ENCODE peak calls at places on chromosomes 4 and X, in seven cellular contexts. A, K, L, R, T, E and X are unnamed samples.

GRCh38 chrX:139844163-139844562 is 88.7 kb downstream of the ATP11C start:
- DNase-seq in L (no peak), T (no peak), E (no peak), A (no peak), K (no peak), R (no peak), X (no peak)

GRCh38 chr4:26206339-26206738 is 114.5 kb upstream of the RBPJ start:
- DNase-seq in L (no peak), A (no peak), T (peak; percentile 48), R (no peak), E (no peak), K (no peak), X (peak; percentile 38)

GRCh38 chr4:88779431-88779830 is 81.8 kb upstream of the NAP1L5 start:
- DNase-seq in A (no peak), T (peak; percentile 82), E (no peak), K (peak; percentile 29), L (no peak), R (no peak), X (no peak)

GRCh38 chr4:87058272-87059073 is 123.7 kb downstream of the AFF1 start:
- DNase-seq in T (no peak), E (peak; percentile 47), K (no peak), L (peak; percentile 29), A (no peak), R (no peak), X (no peak)

GRCh38 chrX:139692908-139693307 is 15.1 kb downstream of the MCF2 start:
- DNase-seq in K (no peak), L (no peak), E (no peak), A (no peak), T (no peak), R (peak; percentile 39), X (no peak)

GRCh38 chrX:78037881-78038280 is 66.2 kb upstream of the PGK1 start:
- DNase-seq in L (no peak), T (no peak), E (no peak), R (no peak), K (no peak), A (no peak), X (no peak)

GRCh38 chr4:35124116-35124515 is 1120.2 kb downstream of the ARAP2 start:
- DNase-seq in L (no peak), R (no peak), T (no peak), E (no peak), K (no peak), A (no peak), X (no peak)

GRCh38 chr4:70722199-70722791 is 531 bp downstream of the RUFY3 start:
- DNase-seq in R (no peak), L (no peak), E (no peak), K (no peak), T (no peak), A (no peak), X (no peak)

GRCh38 chr4:1937550-1937949 is 66.4 kb downstream of the NSD2 start:
- DNase-seq in L (no peak), E (no peak), R (no peak), K (no peak), A (no peak), T (no peak), X (no peak)

GRCh38 chr4:152687974-152688599 is 8.3 kb upstream of the TMEM154 start:
- DNase-seq in R (no peak), A (no peak), L (no peak), T (no peak), K (no peak), E (no peak), X (no peak)

GRCh38 chrX:69535661-69536060 is 31.5 kb downstream of the NALF2 start:
- DNase-seq in R (no peak), T (no peak), A (no peak), E (no peak), L (no peak), K (no peak), X (no peak)

GRCh38 chr4:67288964-67289363 is 256.3 kb downstream of the CENPC start:
- DNase-seq in K (no peak), T (no peak), E (peak; percentile 63), A (no peak), L (no peak), R (peak; percentile 75), X (no peak)

GRCh38 chr4:4824232-4824631 is 35.2 kb upstream of the MSX1 start:
- DNase-seq in R (no peak), T (no peak), A (no peak), E (no peak), L (no peak), K (no peak), X (no peak)

GRCh38 chr4:80540785-80541469 is 205.4 kb downstream of the CFAP299 start:
- DNase-seq in A (no peak), R (no peak), L (no peak), T (no peak), E (no peak), K (no peak), X (no peak)

GRCh38 chr4:97235516-97235915 is 907.8 kb downstream of the STPG2 start:
- DNase-seq in K (no peak), T (peak; percentile 5), L (no peak), A (no peak), R (no peak), E (peak; percentile 12), X (no peak)

GRCh38 chrX:80576815-80577533 is 156.7 kb downstream of the TENT5D start:
- DNase-seq in K (no peak), E (no peak), A (no peak), T (no peak), L (no peak), R (no peak), X (no peak)

GRCh38 chr4:5751073-5751917 is 40.3 kb downstream of the EVC start:
- DNase-seq in T (no peak), E (peak; percentile 23), A (no peak), R (no peak), L (no peak), K (no peak), X (no peak)

GRCh38 chr4:99074816-99075215 is 13.8 kb downstream of the ADH5 start:
- DNase-seq in K (no peak), L (no peak), E (no peak), A (no peak), T (no peak), R (no peak), X (no peak)

GRCh38 chr4:99076292-99076976 is 12.2 kb downstream of the ADH5 start:
- DNase-seq in K (no peak), R (no peak), L (no peak), A (peak; percentile 24), E (no peak), T (no peak), X (no peak)

GRCh38 chr4:99067617-99068016 is 21.0 kb downstream of the ADH5 start:
- DNase-seq in K (no peak), R (no peak), L (no peak), T (no peak), A (no peak), E (no peak), X (no peak)

GRCh38 chr4:99071159-99071558 is 17.4 kb downstream of the ADH5 start:
- DNase-seq in K (no peak), A (no peak), L (no peak), E (no peak), T (no peak), R (no peak), X (no peak)
- TF ChIP-seq POLR2AphosphoS5 in K (no peak), A (no peak), L (no peak), E (no peak), T (no peak), R (no peak), X (no peak)

GRCh38 chr4:142708231-142708630 is 137.9 kb downstream of the INPP4B start:
- DNase-seq in A (no peak), T (no peak), E (peak; percentile 63), K (no peak), R (no peak), L (no peak), X (no peak)
- H3K4me1 ChIP-seq in A (no peaks in the 10 kb centered on the region), T (no peaks in the 10 kb centered on the region), E (peaks cover 3% of the 10 kb centered on the region), K (no peaks in the 10 kb centered on the region), R (no peaks in the 10 kb centered on the region), L (no peaks in the 10 kb centered on the region), X (no peaks in the 10 kb centered on the region)

GRCh38 chr4:184850431-184851199 is 24.8 kb upstream of the ACSL1 start:
- DNase-seq in A (no peak), E (no peak), T (no peak), K (no peak), R (no peak), L (no peak), X (no peak)
- TF ChIP-seq POLR2AphosphoS5 in A (no peak), E (no peak), T (no peak), K (no peak), R (no peak), L (no peak), X (no peak)

DNA sequence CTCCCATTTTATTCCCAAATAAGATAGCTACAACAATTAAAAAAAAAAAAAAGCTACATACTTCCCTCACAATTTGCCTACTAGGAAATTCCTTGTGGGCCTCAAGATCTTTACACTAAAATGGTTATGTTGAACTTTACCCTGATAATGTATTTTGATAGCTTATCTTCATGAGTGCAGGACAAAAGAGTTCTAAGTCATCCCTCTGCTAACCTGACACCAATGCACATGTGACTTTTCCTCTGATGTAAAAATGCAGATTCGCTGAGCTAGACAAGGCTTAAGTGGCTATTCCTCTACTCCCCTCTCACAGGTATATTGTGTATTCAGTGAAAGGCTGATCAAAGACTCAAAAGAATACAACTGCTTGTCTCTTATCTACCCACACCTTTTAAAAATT is 22.5 kb downstream of the ELF2 start:
- DNase-seq in A (no peak), R (no peak), K (no peak), T (peak; percentile 33), E (peak; percentile 76), L (no peak), X (no peak)
- H3K4me1 ChIP-seq in A (no peaks in the 10 kb centered on the region), R (peaks cover 27% of the 10 kb centered on the region), K (no peaks in the 10 kb centered on the region), T (no peaks in the 10 kb centered on the region), E (peaks cover 40% of the 10 kb centered on the region), L (no peaks in the 10 kb centered on the region), X (no peaks in the 10 kb centered on the region)

GRCh38 chrX:107715331-107716044 is 60.1 kb downstream of the TSC22D3 start:
- DNase-seq in E (no peak), L (no peak), A (peak; percentile 11), R (no peak), K (no peak), T (no peak), X (no peak)
- TF ChIP-seq POLR2AphosphoS5 in E (no peak), L (no peak), A (peak; percentile 47), R (no peak), K (no peak), T (no peak), X (no peak)

GRCh38 chr4:7901274-7901845 is 38.3 kb downstream of the AFAP1 start:
- DNase-seq in K (no peak), A (no peak), E (no peak), L (no peak), R (no peak), T (no peak), X (no peak)
- H3K4me1 ChIP-seq in K (no peaks in the 10 kb centered on the region), A (no peaks in the 10 kb centered on the region), E (peaks cover 67% of the 10 kb centered on the region), L (no peaks in the 10 kb centered on the region), R (peaks cover 21% of the 10 kb centered on the region), T (peaks cover 60% of the 10 kb centered on the region), X (no peaks in the 10 kb centered on the region)

GRCh38 chr4:13611283-13611842 is 16.2 kb downstream of the BOD1L1 start:
- DNase-seq in L (no peak), E (no peak), T (no peak), K (no peak), R (no peak), A (peak; percentile 18), X (no peak)
- TF ChIP-seq POLR2AphosphoS5 in L (no peak), E (no peak), T (no peak), K (no peak), R (no peak), A (peak; percentile 25), X (no peak)